ENCODE peak calls at places on chromosomes 4 and X, in five cellular contexts. V is anterior cingulate cortex, J is Right ventricle myocardium inferior, P is HEK293T, G is GM12892. E is an unnamed sample.

GRCh38 chr4:40455340-40455902 is 120.3 kb downstream of the CHRNA9 start:
- DNase-seq in V (no peak), J (no peak), P (no peak), G (no peak), E (no peak)

GRCh38 chrX:22950278-22951266 is 49.2 kb upstream of the DDX53 start:
- DNase-seq in V (no peak), J (no peak), P (no peak), G (no peak), E (peak)

GRCh38 chr4:187204389-187204920 is 480.8 kb upstream of the FAT1 start:
- DNase-seq in V (no peak), J (no peak), P (no peak), G (no peak), E (no peak)

GRCh38 chrX:50431623-50432022 is 39.0 kb downstream of the DGKK start:
- DNase-seq in V (no peak), J (no peak), P (no peak), G (no peak), E (no peak)

GRCh38 chrX:139720136-139720535 is 12.2 kb upstream of the MCF2 start:
- DNase-seq in V (no peak), J (no peak), P (no peak), G (no peak), E (peak)

GRCh38 chr4:38313999-38314561 is 349.9 kb upstream of the KLF3 start:
- DNase-seq in V (no peak), J (no peak), P (no peak), G (no peak), E (peak)

GRCh38 chr4:150133605-150134004 is 55.4 kb downstream of the DCLK2 start:
- DNase-seq in V (no peak), J (no peak), P (no peak), G (no peak), E (no peak)

GRCh38 chrX:74420194-74421035 is 878 bp upstream of the SLC16A2 start:
- DNase-seq in V (peak), J (peak), P (peak), G (no peak), E (peak)

GRCh38 chr4:151401739-151402138 is 7.2 kb upstream of the FHIP1A start:
- DNase-seq in V (no peak), J (no peak), P (no peak), G (no peak), E (no peak)

GRCh38 chr4:87451537-87451936 is 29.2 kb downstream of the NUDT9 start:
- DNase-seq in V (no peak), J (no peak), P (no peak), G (no peak), E (no peak)

GRCh38 chr4:154490589-154491340 is 834 bp downstream of the DCHS2 start:
- DNase-seq in V (no peak), J (no peak), P (no peak), G (peak), E (no peak)

GRCh38 chr4:100295792-100296191 is 105.5 kb upstream of the DDIT4L start:
- DNase-seq in V (no peak), J (no peak), P (no peak), G (no peak), E (peak)

GRCh38 chrX:17848545-17849265 is 12.4 kb downstream of the RAI2 start:
- DNase-seq in V (no peak), J (no peak), P (no peak), G (no peak), E (no peak)

GRCh38 chr4:112766422-112766821 is 129.5 kb downstream of the LARP7 start:
- DNase-seq in V (no peak), J (no peak), P (peak), G (no peak), E (peak)

GRCh38 chrX:97308161-97308560 is 424.5 kb downstream of the RPA4 start:
- DNase-seq in V (no peak), J (no peak), P (no peak), G (no peak), E (peak)